ENCODE peak calls at places on chromosomes 16 and 17, in six cellular contexts. O, I, Y, M, B and Z are unnamed samples.

GRCh38 chr17:43927101-43927935 is 15.0 kb downstream of the PPY start:
- DNase-seq in O (no peak), M (peak; percentile 35), I (no peak), B (no peak), Y (peak; percentile 69), Z (no peak)

GRCh38 chr16:30771726-30772125 is 9.6 kb downstream of the RNF40 start:
- DNase-seq in Y (no peak), M (no peak), O (no peak), I (no peak), B (peak; percentile 50), Z (no peak)

GRCh38 chr17:44221072-44221861 is 1.8 kb upstream of the UBTF start:
- DNase-seq in O (peak; percentile 87), M (peak; percentile 78), B (peak; percentile 87), I (peak; percentile 86), Y (peak; percentile 92), Z (peak; percentile 84)

GRCh38 chr16:88602091-88602490 is 31.9 kb downstream of the ZC3H18 start:
- DNase-seq in I (no peak), Y (no peak), B (peak; percentile 97), O (no peak), M (no peak), Z (no peak)

GRCh38 chr17:51640108-51640622 is 379.8 kb downstream of the UTP18 start:
- DNase-seq in O (no peak), Y (peak; percentile 69), I (no peak), B (no peak), M (no peak), Z (peak; percentile 74)

GRCh38 chr17:17545031-17545820 is 46.3 kb downstream of the PEMT start:
- DNase-seq in O (peak; percentile 71), B (no peak), Y (no peak), M (no peak), I (no peak), Z (no peak)

GRCh38 chr16:47779201-47780016 is 318.3 kb downstream of the PHKB start:
- DNase-seq in I (peak; percentile 11), O (peak; percentile 74), B (no peak), Y (no peak), M (no peak), Z (no peak)

GRCh38 chr16:20094157-20094556 is 20.5 kb upstream of the GPR139 start:
- DNase-seq in O (no peak), B (no peak), M (no peak), I (no peak), Y (no peak), Z (no peak)

GRCh38 chr16:4338125-4338582 is 13.0 kb downstream of the PAM16 start:
- DNase-seq in B (no peak), I (no peak), M (no peak), Y (no peak), O (no peak), Z (no peak)

GRCh38 chr17:39736319-39737165 is 1.2 kb upstream of the GRB7 start:
- DNase-seq in M (peak; percentile 45), Y (no peak), O (no peak), I (no peak), B (no peak), Z (no peak)

GRCh38 chr16:21300309-21301167 is 22.4 kb upstream of the CRYM start:
- DNase-seq in M (peak; percentile 100), B (peak; percentile 87), I (peak; percentile 98), Y (peak; percentile 94), O (peak; percentile 100), Z (peak; percentile 94)

GRCh38 chr17:21239680-21240374 is 13.4 kb downstream of the NATD1 start:
- DNase-seq in Y (peak; percentile 58), O (peak; percentile 52), B (no peak), M (no peak), I (no peak), Z (peak; percentile 76)

GRCh38 chr17:43360376-43360738 is 38.4 kb upstream of the ARL4D start:
- DNase-seq in I (peak; percentile 66), M (peak; percentile 39), Y (no peak), O (peak; percentile 88), B (no peak), Z (no peak)

GRCh38 chr16:69187891-69188451 is 1.0 kb downstream of the SNTB2 start:
- DNase-seq in M (peak; percentile 45), I (peak; percentile 26), O (peak; percentile 44), B (peak; percentile 59), Y (no peak), Z (no peak)

GRCh38 chr17:39618956-39619785 is 7.6 kb upstream of the PPP1R1B start:
- DNase-seq in M (no peak), B (no peak), O (no peak), I (no peak), Y (no peak), Z (no peak)

GRCh38 chr17:49565948-49566491 is 9.7 kb upstream of the NXPH3 start:
- DNase-seq in Y (no peak), I (peak; percentile 77), O (peak; percentile 74), B (no peak), M (no peak), Z (no peak)

GRCh38 chr17:73658821-73659220 is 14.6 kb upstream of the SDK2 start:
- DNase-seq in Y (no peak), I (no peak), O (no peak), B (no peak), M (peak; percentile 40), Z (no peak)

GRCh38 chr16:85657996-85658395 is 30.8 kb downstream of the GINS2 start:
- DNase-seq in B (peak; percentile 48), Y (no peak), I (no peak), O (no peak), M (no peak), Z (no peak)

GRCh38 chr17:12114686-12115418 is 94.2 kb downstream of the MAP2K4 start:
- DNase-seq in M (no peak), I (no peak), B (no peak), O (no peak), Y (no peak), Z (no peak)

GRCh38 chr16:88385831-88386815 is 3.4 kb downstream of the ZNF469 start:
- DNase-seq in B (peak; percentile 50), O (no peak), M (no peak), Y (no peak), I (no peak), Z (no peak)

GRCh38 chr16:12095275-12096161 is 119.0 kb downstream of the SNX29 start:
- DNase-seq in I (peak; percentile 65), M (peak; percentile 66), B (peak; percentile 66), O (peak; percentile 73), Y (peak; percentile 85), Z (peak; percentile 56)

GRCh38 chr16:12097523-12098428 is 121.2 kb downstream of the SNX29 start:
- DNase-seq in Y (peak; percentile 45), B (peak; percentile 69), I (peak; percentile 54), O (peak; percentile 64), M (peak; percentile 42), Z (no peak)

GRCh38 chr16:12096162-12096781 is 119.7 kb downstream of the SNX29 start:
- DNase-seq in I (no peak), Y (no peak), O (no peak), M (no peak), B (peak; percentile 7), Z (no peak)

GRCh38 chr16:12098429-12099310 is 122.1 kb downstream of the SNX29 start:
- DNase-seq in Y (no peak), M (no peak), B (peak; percentile 42), I (no peak), O (no peak), Z (no peak)

DNA sequence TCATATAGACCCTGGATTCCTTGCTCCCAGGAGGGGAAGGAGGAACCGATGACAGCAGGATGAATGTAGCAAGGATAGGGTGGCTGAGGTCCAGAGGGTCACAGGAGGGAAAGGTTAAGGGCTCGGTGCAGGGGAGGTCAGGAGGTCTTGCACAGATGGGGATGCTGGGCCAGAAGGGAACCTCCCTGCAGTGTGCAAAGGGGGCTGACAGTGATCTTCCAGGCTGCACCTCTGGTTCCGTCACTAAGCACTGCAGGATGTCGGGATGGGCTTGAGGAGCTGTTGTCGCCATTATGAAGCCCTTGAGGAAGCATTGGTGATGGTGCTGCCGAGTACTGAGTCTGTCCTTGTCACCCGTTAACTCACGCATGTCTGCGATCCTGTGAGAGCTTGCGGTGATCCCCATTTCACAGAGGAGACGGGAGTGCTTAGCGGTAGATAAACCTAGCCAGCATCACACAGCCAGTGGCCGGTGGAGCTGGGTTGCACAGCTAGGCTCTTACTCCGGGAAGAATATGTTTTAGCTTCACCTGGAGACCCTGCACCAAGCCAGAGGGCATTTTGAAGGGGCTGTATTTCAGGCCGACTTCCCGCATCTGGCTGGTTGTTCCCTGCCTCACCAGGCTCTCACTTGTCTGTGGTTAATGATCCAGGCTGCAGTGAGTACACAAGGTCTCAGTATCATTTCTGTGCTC is 120.4 kb downstream of the SNX29 start:
- DNase-seq in I (no peak), B (peak; percentile 47), O (no peak), Y (no peak), M (no peak), Z (no peak)
- H3K4me1 ChIP-seq in I (peaks cover 35% of the 10 kb centered on the region), B (peaks cover 29% of the 10 kb centered on the region), O (peaks cover 13% of the 10 kb centered on the region), Y (peaks cover 45% of the 10 kb centered on the region), M (no peaks in the 10 kb centered on the region), Z (peaks cover 2% of the 10 kb centered on the region)

GRCh38 chr16:2967721-2968161 is 1.4 kb upstream of the PAQR4 start:
- DNase-seq in O (no peak), Y (no peak), I (no peak), M (no peak), B (peak; percentile 54), Z (no peak)

GRCh38 chr16:2966803-2967184 is 2.4 kb upstream of the PAQR4 start:
- DNase-seq in I (no peak), M (peak; percentile 54), Y (peak; percentile 29), B (peak; percentile 56), O (peak; percentile 16), Z (no peak)

GRCh38 chr16:2967211-2967631 is 1.9 kb upstream of the PAQR4 start:
- DNase-seq in I (no peak), M (no peak), O (no peak), B (no peak), Y (no peak), Z (no peak)

GRCh38 chr16:2964416-2965223 is 545 bp downstream of the KREMEN2 start:
- DNase-seq in O (no peak), I (no peak), M (peak; percentile 68), B (peak; percentile 57), Y (peak; percentile 96), Z (peak; percentile 98)

DNA sequence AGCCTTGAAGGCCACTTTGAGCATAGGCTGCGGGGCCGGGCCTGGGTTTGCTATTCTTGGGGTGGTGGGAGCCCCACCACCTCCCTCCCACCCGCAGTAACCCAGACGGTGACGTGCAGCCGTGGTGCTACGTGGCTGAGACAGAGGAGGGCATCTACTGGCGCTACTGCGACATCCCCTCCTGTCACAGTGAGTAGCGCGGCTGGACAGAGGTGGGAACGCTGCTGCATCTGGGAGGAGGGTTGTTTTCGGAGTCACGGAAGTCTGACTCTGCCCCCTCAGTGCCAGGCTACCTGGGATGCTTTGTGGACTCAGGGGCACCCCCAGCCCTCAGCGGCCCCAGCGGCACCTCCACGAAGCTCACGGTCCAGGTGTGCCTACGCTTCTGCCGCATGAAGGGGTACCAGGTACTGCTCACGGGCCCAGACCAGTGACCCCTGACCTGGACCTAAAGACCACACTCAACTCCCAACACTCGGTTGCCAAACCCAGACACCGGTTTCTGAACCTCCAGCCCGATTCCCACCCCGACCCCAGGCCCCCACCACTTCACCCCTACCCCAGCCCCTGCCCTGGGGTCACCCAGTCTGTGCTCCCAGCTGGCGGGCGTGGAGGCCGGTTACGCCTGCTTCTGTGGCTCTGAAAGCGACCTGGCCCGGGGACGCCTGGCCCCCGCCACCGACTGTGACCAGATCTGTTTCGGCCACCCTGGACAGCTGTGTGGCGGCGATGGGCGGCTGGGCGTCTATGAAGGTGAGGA is 2.1 kb downstream of the KREMEN2 start:
- DNase-seq in O (no peak), B (peak; percentile 43), M (no peak), I (no peak), Y (peak; percentile 1), Z (peak; percentile 32)
- H3K4me1 ChIP-seq in O (peaks cover 3% of the 10 kb centered on the region), B (peaks cover 18% of the 10 kb centered on the region), M (peaks cover 37% of the 10 kb centered on the region), I (peaks cover 68% of the 10 kb centered on the region), Y (peaks cover 22% of the 10 kb centered on the region), Z (no peaks in the 10 kb centered on the region)

GRCh38 chr16:57643166-57643813 is 14.9 kb downstream of the ADGRG1 start:
- DNase-seq in I (no peak), M (no peak), O (peak; percentile 31), B (no peak), Y (no peak), Z (no peak)
- H3K4me1 ChIP-seq in I (peaks cover 49% of the 10 kb centered on the region), M (no peaks in the 10 kb centered on the region), O (no peaks in the 10 kb centered on the region), B (peaks cover 4% of the 10 kb centered on the region), Y (peaks cover 24% of the 10 kb centered on the region), Z (no peaks in the 10 kb centered on the region)

GRCh38 chr17:62062936-62063335 is 2.1 kb downstream of the MED13 start:
- DNase-seq in I (no peak), B (no peak), O (no peak), M (no peak), Y (no peak), Z (no peak)
- H3K4me1 ChIP-seq in I (peaks cover 64% of the 10 kb centered on the region), B (peaks cover 65% of the 10 kb centered on the region), O (peaks cover 22% of the 10 kb centered on the region), M (no peaks in the 10 kb centered on the region), Y (peaks cover 21% of the 10 kb centered on the region), Z (no peaks in the 10 kb centered on the region)